ENCODE peak calls at places on chromosomes 7 and 10, in six cellular contexts. M is LoVo, Y is T-helper 9 cell, F is GM12892, K is GM23248, C is endothelial cell. T is an unnamed sample.

GRCh38 chr7:24835643-24836042 is 78.4 kb upstream of the GSDME start:
- DNase-seq in M (no peak), Y (no peak), F (no peak), K (no peak), C (no peak), T (no peak)

GRCh38 chr10:110932505-110933180 is 13.2 kb downstream of the SHOC2 start:
- DNase-seq in M (peak; percentile 37), Y (no peak), F (no peak), K (peak; percentile 25), C (no peak), T (no peak)

GRCh38 chr7:130356760-130357611 is 12.4 kb downstream of the CPA5 start:
- DNase-seq in M (peak; percentile 73), Y (no peak), F (no peak), K (peak; percentile 84), C (no peak), T (no peak)

GRCh38 chr10:33303988-33304387 is 30.5 kb downstream of the NRP1 start:
- DNase-seq in M (no peak), Y (no peak), F (no peak), K (no peak), C (no peak), T (no peak)

GRCh38 chr10:76881477-76882220 is 756.0 kb downstream of the KCNMA1 start:
- DNase-seq in M (no peak), Y (no peak), F (peak; percentile 14), K (peak; percentile 63), C (no peak), T (no peak)

GRCh38 chr10:104617831-104618230 is 23.3 kb upstream of the SORCS3 start:
- DNase-seq in M (no peak), Y (no peak), F (no peak), K (no peak), C (no peak), T (no peak)

GRCh38 chr7:141696386-141696785 is 5.6 kb downstream of the DENND11 start:
- DNase-seq in M (no peak), Y (no peak), F (no peak), K (no peak), C (no peak), T (no peak)

GRCh38 chr7:110839866-110840265 is 251.1 kb upstream of the LRRN3 start:
- DNase-seq in M (no peak), Y (no peak), F (no peak), K (peak; percentile 22), C (no peak), T (no peak)

GRCh38 chr10:6583447-6583846 is 3.4 kb upstream of the PRKCQ start:
- DNase-seq in M (no peak), Y (no peak), F (no peak), K (no peak), C (peak; percentile 12), T (no peak)

GRCh38 chr7:67823345-67823744 is 826.7 kb downstream of the TYW1 start:
- DNase-seq in M (peak; percentile 54), Y (no peak), F (no peak), K (peak; percentile 6), C (no peak), T (no peak)

GRCh38 chr7:115678049-115678982 is 352.2 kb downstream of the TFEC start:
- DNase-seq in M (peak; percentile 83), Y (no peak), F (no peak), K (peak; percentile 81), C (no peak), T (no peak)

GRCh38 chr7:84971360-84971759 is 215.5 kb downstream of the SEMA3D start:
- DNase-seq in M (no peak), Y (no peak), F (no peak), K (no peak), C (no peak), T (no peak)

GRCh38 chr7:93873998-93874574 is 16.5 kb downstream of the TFPI2 start:
- DNase-seq in M (no peak), Y (no peak), F (no peak), K (no peak), C (no peak), T (no peak)

GRCh38 chr10:46223626-46224413 is 63.0 kb upstream of the ANTXRL start:
- DNase-seq in M (no peak), Y (no peak), F (no peak), K (no peak), C (no peak), T (no peak)

GRCh38 chr10:7667262-7668141 is 736 bp upstream of the ITIH5 start:
- DNase-seq in M (no peak), Y (no peak), F (no peak), K (no peak), C (peak; percentile 8), T (no peak)

GRCh38 chr10:63929826-63930467 is 408.7 kb downstream of the REEP3 start:
- DNase-seq in M (peak; percentile 5), Y (no peak), F (no peak), K (no peak), C (no peak), T (no peak)

GRCh38 chr7:139734395-139734794 is 43.4 kb downstream of the HIPK2 start:
- DNase-seq in M (no peak), Y (no peak), F (no peak), K (peak; percentile 99), C (no peak), T (no peak)

GRCh38 chr7:157853076-157853788 is 516.4 kb downstream of the DNAJB6 start:
- DNase-seq in M (no peak), Y (no peak), F (no peak), K (no peak), C (no peak), T (no peak)

GRCh38 chr10:122062831-122063674 is 74.1 kb downstream of the TACC2 start:
- DNase-seq in M (peak; percentile 92), Y (no peak), F (no peak), K (peak; percentile 95), C (peak; percentile 44), T (no peak)

GRCh38 chr10:33521062-33521461 is 186.6 kb upstream of the NRP1 start:
- DNase-seq in M (no peak), Y (no peak), F (no peak), K (peak; percentile 44), C (no peak), T (no peak)